ENCODE peak calls at places on chromosome 6, in ten cellular contexts. O, P, R, U, A, C, E, Z, K and F are unnamed samples.

GRCh38 chr6:56040271-56040670 is 164.9 kb upstream of the BMP5 start:
- DNase-seq in O (peak), P (no peak), R (no peak), U (no peak), A (no peak), C (no peak), E (no peak), Z (no peak), K (no peak), F (no peak)

GRCh38 chr6:8361259-8361658 is 74.1 kb downstream of the SLC35B3 start:
- DNase-seq in O (no peak), P (no peak), R (no peak), U (no peak), A (no peak), C (no peak), E (no peak), Z (no peak), K (no peak), F (no peak)

GRCh38 chr6:33607784-33608161 is 13.3 kb upstream of the ITPR3 start:
- DNase-seq in O (no peak), P (no peak), R (no peak), U (peak), A (no peak), C (no peak), E (no peak), Z (no peak), K (no peak), F (no peak)

GRCh38 chr6:151391471-151392428 is at the start of gene ZBTB2:
- DNase-seq in O (no peak), P (no peak), R (peak), U (peak), A (peak), C (peak), E (no peak), Z (peak), K (peak), F (peak)

GRCh38 chr6:130760006-130760405 is 67.2 kb upstream of the SMLR1 start:
- DNase-seq in O (peak), P (no peak), R (no peak), U (no peak), A (no peak), C (peak), E (no peak), Z (no peak), K (no peak), F (no peak)

GRCh38 chr6:55675936-55676335 is 96.9 kb upstream of the HMGCLL1 start:
- DNase-seq in O (no peak), P (no peak), R (no peak), U (no peak), A (no peak), C (no peak), E (no peak), Z (no peak), K (no peak), F (no peak)

GRCh38 chr6:159540152-159540551 is 152.9 kb downstream of the SOD2 start:
- DNase-seq in O (no peak), P (no peak), R (no peak), U (no peak), A (no peak), C (no peak), E (no peak), Z (no peak), K (no peak), F (no peak)

GRCh38 chr6:97850458-97851218 is 567.6 kb upstream of the MMS22L start:
- DNase-seq in O (peak), P (no peak), R (no peak), U (no peak), A (no peak), C (no peak), E (no peak), Z (no peak), K (no peak), F (no peak)

GRCh38 chr6:132330759-132331158 is 70.5 kb downstream of the MOXD1 start:
- DNase-seq in O (no peak), P (no peak), R (no peak), U (no peak), A (no peak), C (no peak), E (no peak), Z (no peak), K (no peak), F (no peak)

GRCh38 chr6:37517411-37517812 is 17.7 kb upstream of the CCDC167 start:
- DNase-seq in O (no peak), P (peak), R (peak), U (peak), A (peak), C (no peak), E (no peak), Z (no peak), K (no peak), F (no peak)

GRCh38 chr6:89411269-89412070 is 603 bp downstream of the RRAGD start:
- DNase-seq in O (no peak), P (no peak), R (peak), U (peak), A (no peak), C (no peak), E (no peak), Z (peak), K (peak), F (no peak)

GRCh38 chr6:141744971-141745370 is 387.8 kb upstream of the GJE1 start:
- DNase-seq in O (no peak), P (no peak), R (no peak), U (no peak), A (no peak), C (no peak), E (no peak), Z (no peak), K (no peak), F (no peak)

GRCh38 chr6:138957484-138957883 is 30.6 kb downstream of the REPS1 start:
- DNase-seq in O (no peak), P (no peak), R (no peak), U (peak), A (no peak), C (no peak), E (no peak), Z (no peak), K (no peak), F (no peak)

GRCh38 chr6:113723182-113723581 is 134.0 kb upstream of the MARCKS start:
- DNase-seq in O (no peak), P (no peak), R (no peak), U (no peak), A (no peak), C (no peak), E (no peak), Z (no peak), K (no peak), F (no peak)

GRCh38 chr6:170174124-170174770 is 116.6 kb downstream of the DLL1 start:
- DNase-seq in O (no peak), P (no peak), R (no peak), U (peak), A (no peak), C (no peak), E (no peak), Z (peak), K (no peak), F (no peak)

GRCh38 chr6:93721386-93722048 is 302.2 kb upstream of the EPHA7 start:
- DNase-seq in O (peak), P (no peak), R (no peak), U (no peak), A (no peak), C (peak), E (peak), Z (no peak), K (no peak), F (no peak)

GRCh38 chr6:111087871-111088667 is 766 bp downstream of the SLC16A10 start:
- DNase-seq in O (no peak), P (no peak), R (peak), U (peak), A (peak), C (no peak), E (no peak), Z (no peak), K (no peak), F (no peak)

GRCh38 chr6:393391-394221 is 2.1 kb downstream of the IRF4 start:
- DNase-seq in O (no peak), P (no peak), R (no peak), U (no peak), A (no peak), C (no peak), E (no peak), Z (no peak), K (no peak), F (no peak)

GRCh38 chr6:140566706-140567330 is 1192.4 kb upstream of the CITED2 start:
- DNase-seq in O (peak), P (no peak), R (no peak), U (no peak), A (no peak), C (peak), E (no peak), Z (no peak), K (no peak), F (no peak)

GRCh38 chr6:10322991-10323390 is 91.9 kb downstream of the TFAP2A start:
- DNase-seq in O (no peak), P (no peak), R (no peak), U (no peak), A (no peak), C (no peak), E (no peak), Z (no peak), K (no peak), F (no peak)

GRCh38 chr6:118551673-118552063 is 3.6 kb downstream of the PLN start:
- DNase-seq in O (no peak), P (no peak), R (no peak), U (no peak), A (no peak), C (peak), E (no peak), Z (no peak), K (no peak), F (no peak)

GRCh38 chr6:113065606-113066005 is 718.5 kb downstream of the RFPL4B start:
- DNase-seq in O (no peak), P (no peak), R (no peak), U (no peak), A (no peak), C (peak), E (no peak), Z (no peak), K (no peak), F (no peak)

GRCh38 chr6:75602164-75602896 is 650 bp downstream of the SENP6 start:
- DNase-seq in O (no peak), P (peak), R (peak), U (peak), A (peak), C (peak), E (no peak), Z (peak), K (peak), F (no peak)

GRCh38 chr6:158414900-158415299 is 102.6 kb downstream of the TULP4 start:
- DNase-seq in O (peak), P (no peak), R (no peak), U (no peak), A (no peak), C (peak), E (no peak), Z (no peak), K (no peak), F (no peak)

GRCh38 chr6:108114861-108115597 is 40.5 kb upstream of the OSTM1 start:
- DNase-seq in O (no peak), P (no peak), R (no peak), U (peak), A (no peak), C (peak), E (no peak), Z (no peak), K (no peak), F (no peak)

GRCh38 chr6:33132121-33132524 is 56.3 kb downstream of the HLA-DPB1 start:
- DNase-seq in O (no peak), P (no peak), R (no peak), U (no peak), A (no peak), C (no peak), E (no peak), Z (no peak), K (no peak), F (no peak)

GRCh38 chr6:111573892-111574800 is 31.5 kb downstream of the TRAF3IP2 start:
- DNase-seq in O (no peak), P (no peak), R (no peak), U (no peak), A (no peak), C (peak), E (no peak), Z (peak), K (no peak), F (no peak)

GRCh38 chr6:35297541-35298481 is at the start of gene DEF6:
- DNase-seq in O (no peak), P (peak), R (peak), U (peak), A (peak), C (peak), E (peak), Z (peak), K (peak), F (no peak)

GRCh38 chr6:144181639-144182038 is 31.3 kb downstream of the STX11 start:
- DNase-seq in O (no peak), P (no peak), R (no peak), U (no peak), A (no peak), C (no peak), E (no peak), Z (no peak), K (no peak), F (no peak)